ENCODE peak calls at places on chromosomes 4 and X, in five cellular contexts. One of them, this sample, is unnamed.

GRCh38 chr4:33073811-33074210 is 2353.6 kb downstream of the PCDH7 start:
- DNase-seq in K562: no peak
- DNase-seq in H1: no peak
- DNase-seq in GM12878: no peak
- DNase-seq in HepG2: no peak
- DNase-seq in this sample: no peak

GRCh38 chr4:80263541-80264351 is 2.7 kb upstream of the FGF5 start:
- DNase-seq in K562: no peak
- DNase-seq in H1: peak; percentile 66
- DNase-seq in GM12878: no peak
- DNase-seq in HepG2: no peak
- DNase-seq in this sample: no peak

GRCh38 chr4:81573817-81574216 is 102.1 kb upstream of the RASGEF1B start:
- DNase-seq in K562: no peak
- DNase-seq in H1: no peak
- DNase-seq in GM12878: no peak
- DNase-seq in HepG2: no peak
- DNase-seq in this sample: no peak

GRCh38 chr4:88415982-88416381 is 37.3 kb downstream of the HERC6 start:
- DNase-seq in K562: no peak
- DNase-seq in H1: no peak
- DNase-seq in GM12878: no peak
- DNase-seq in HepG2: no peak
- DNase-seq in this sample: no peak

GRCh38 chr4:25787891-25788331 is 74.9 kb downstream of the SEL1L3 start:
- DNase-seq in K562: no peak
- DNase-seq in H1: no peak
- DNase-seq in GM12878: no peak
- DNase-seq in HepG2: peak; percentile 7
- DNase-seq in this sample: no peak

GRCh38 chr4:86939737-86940141 is 4.9 kb downstream of the AFF1 start:
- DNase-seq in K562: no peak
- DNase-seq in H1: no peak
- DNase-seq in GM12878: peak; percentile 98
- DNase-seq in HepG2: no peak
- DNase-seq in this sample: no peak

GRCh38 chrX:103608305-103608963 is 671 bp downstream of the TCEAL3 start:
- DNase-seq in K562: no peak
- DNase-seq in H1: peak; percentile 46
- DNase-seq in GM12878: no peak
- DNase-seq in HepG2: no peak
- DNase-seq in this sample: no peak

GRCh38 chrX:39854772-39855747 is 242.7 kb downstream of the BCOR start:
- DNase-seq in K562: peak; percentile 20
- DNase-seq in H1: no peak
- DNase-seq in GM12878: peak; percentile 82
- DNase-seq in HepG2: no peak
- DNase-seq in this sample: no peak

GRCh38 chr4:8821151-8821950 is 50.3 kb downstream of the HMX1 start:
- DNase-seq in K562: peak; percentile 4
- DNase-seq in H1: peak; percentile 30
- DNase-seq in GM12878: no peak
- DNase-seq in HepG2: no peak
- DNase-seq in this sample: no peak

GRCh38 chrX:96372313-96373046 is 312.2 kb upstream of the DIAPH2 start:
- DNase-seq in K562: no peak
- DNase-seq in H1: no peak
- DNase-seq in GM12878: no peak
- DNase-seq in HepG2: peak; percentile 27
- DNase-seq in this sample: peak; percentile 17

GRCh38 chrX:74293343-74293946 is 10.5 kb upstream of the ZCCHC13 start:
- DNase-seq in K562: peak; percentile 82
- DNase-seq in H1: peak; percentile 63
- DNase-seq in GM12878: no peak
- DNase-seq in HepG2: peak; percentile 52
- DNase-seq in this sample: peak; percentile 84

GRCh38 chr4:175813841-175814240 is 1.8 kb upstream of the GPM6A start:
- DNase-seq in K562: no peak
- DNase-seq in H1: no peak
- DNase-seq in GM12878: no peak
- DNase-seq in HepG2: no peak
- DNase-seq in this sample: no peak

GRCh38 chr4:86401826-86402225 is 42.0 kb upstream of the MAPK10 start:
- DNase-seq in K562: no peak
- DNase-seq in H1: no peak
- DNase-seq in GM12878: no peak
- DNase-seq in HepG2: no peak
- DNase-seq in this sample: no peak

GRCh38 chrX:119635799-119636198 is 29.6 kb upstream of the NKRF start:
- DNase-seq in K562: no peak
- DNase-seq in H1: no peak
- DNase-seq in GM12878: no peak
- DNase-seq in HepG2: no peak
- DNase-seq in this sample: no peak

GRCh38 chrX:78316310-78316709 is 11.1 kb downstream of the CYSLTR1 start:
- DNase-seq in K562: no peak
- DNase-seq in H1: no peak
- DNase-seq in GM12878: no peak
- DNase-seq in HepG2: no peak
- DNase-seq in this sample: no peak

GRCh38 chr4:23631255-23631950 is 258.4 kb downstream of the PPARGC1A start:
- DNase-seq in K562: no peak
- DNase-seq in H1: no peak
- DNase-seq in GM12878: no peak
- DNase-seq in HepG2: no peak
- DNase-seq in this sample: no peak

GRCh38 chrX:734411-734810 is 103.8 kb downstream of the SHOX start:
- DNase-seq in K562: no peak
- DNase-seq in H1: no peak
- DNase-seq in GM12878: no peak
- DNase-seq in HepG2: no peak
- DNase-seq in this sample: no peak

GRCh38 chrX:44795945-44796450 is 47.8 kb upstream of the DUSP21 start:
- DNase-seq in K562: no peak
- DNase-seq in H1: no peak
- DNase-seq in GM12878: peak; percentile 25
- DNase-seq in HepG2: no peak
- DNase-seq in this sample: no peak

GRCh38 chr4:102554482-102554881 is 53.3 kb downstream of the NFKB1 start:
- DNase-seq in K562: no peak
- DNase-seq in H1: no peak
- DNase-seq in GM12878: no peak
- DNase-seq in HepG2: no peak
- DNase-seq in this sample: no peak

GRCh38 chr4:43402393-43402792 is 509.9 kb downstream of the GRXCR1 start:
- DNase-seq in K562: no peak
- DNase-seq in H1: no peak
- DNase-seq in GM12878: no peak
- DNase-seq in HepG2: no peak
- DNase-seq in this sample: no peak

GRCh38 chr4:7590205-7590604 is 155.5 kb upstream of the PSAPL1 start:
- DNase-seq in K562: no peak
- DNase-seq in H1: no peak
- DNase-seq in GM12878: no peak
- DNase-seq in HepG2: no peak
- DNase-seq in this sample: no peak

GRCh38 chr4:79232555-79232954 is 93.3 kb downstream of the NAA11 start:
- DNase-seq in K562: no peak
- DNase-seq in H1: no peak
- DNase-seq in GM12878: no peak
- DNase-seq in HepG2: no peak
- DNase-seq in this sample: no peak

GRCh38 chr4:184460495-184461285 is 13.7 kb downstream of the IRF2 start:
- DNase-seq in K562: no peak
- DNase-seq in H1: no peak
- DNase-seq in GM12878: no peak
- DNase-seq in HepG2: no peak
- DNase-seq in this sample: no peak

GRCh38 chr4:143289370-143289769 is 47.3 kb upstream of the GAB1 start:
- DNase-seq in K562: no peak
- DNase-seq in H1: no peak
- DNase-seq in GM12878: no peak
- DNase-seq in HepG2: no peak
- DNase-seq in this sample: no peak

GRCh38 chr4:143291334-143291733 is 45.3 kb upstream of the GAB1 start:
- DNase-seq in K562: no peak
- DNase-seq in H1: no peak
- DNase-seq in GM12878: no peak
- DNase-seq in HepG2: no peak
- DNase-seq in this sample: no peak

GRCh38 chr4:143287571-143287923 is 49.1 kb upstream of the GAB1 start:
- DNase-seq in K562: no peak
- DNase-seq in H1: no peak
- DNase-seq in GM12878: no peak
- DNase-seq in HepG2: no peak
- DNase-seq in this sample: no peak

GRCh38 chr4:143286058-143286457 is 50.6 kb upstream of the GAB1 start:
- DNase-seq in K562: no peak
- DNase-seq in H1: no peak
- DNase-seq in GM12878: no peak
- DNase-seq in HepG2: no peak
- DNase-seq in this sample: no peak

DNA sequence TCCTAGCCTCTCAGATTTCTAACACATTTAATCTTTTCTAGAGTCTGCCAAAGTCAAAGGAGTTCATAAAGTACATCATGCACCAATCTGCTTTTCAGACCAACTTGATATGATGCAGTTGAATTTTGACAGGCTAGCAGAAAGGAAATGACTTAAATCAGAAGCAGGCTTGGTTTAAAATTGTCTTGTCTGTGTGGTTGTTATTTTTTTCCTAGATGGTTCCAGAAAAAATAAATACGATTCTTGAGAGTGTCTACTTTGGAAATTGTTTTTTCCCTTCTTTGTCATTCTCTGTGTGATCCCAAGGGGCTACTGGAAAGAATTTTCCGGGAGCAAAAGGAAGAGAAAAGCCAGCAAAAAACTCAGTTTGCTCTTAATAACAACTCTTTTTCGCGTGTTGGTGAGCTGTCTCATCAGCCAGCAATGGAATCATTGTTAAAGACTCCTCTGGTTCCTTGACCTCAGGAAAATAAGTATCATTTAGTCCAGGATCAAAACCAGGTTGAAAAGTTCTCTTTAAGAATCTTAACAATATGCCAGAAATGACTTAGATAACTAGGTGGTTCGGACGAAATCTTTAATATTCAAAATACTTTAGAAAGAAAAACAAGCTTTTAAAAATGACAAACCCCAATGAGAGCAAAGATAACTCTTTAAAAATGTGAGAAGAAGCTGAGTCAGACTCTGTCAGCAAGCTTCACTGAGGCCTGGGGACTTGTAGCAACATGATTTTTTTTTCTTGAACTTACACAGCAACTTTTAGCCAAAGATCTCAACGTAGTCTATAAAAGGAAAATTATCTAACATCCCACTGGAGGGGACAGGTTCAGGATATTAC is 49.7 kb upstream of the GAB1 start:
- DNase-seq in K562: no peak
- DNase-seq in H1: no peak
- DNase-seq in GM12878: no peak
- DNase-seq in HepG2: no peak
- DNase-seq in this sample: peak; percentile 2
- TF ChIP-seq HDAC2 in K562: no peak
- TF ChIP-seq HDAC2 in H1: no peak
- TF ChIP-seq HDAC2 in GM12878: no peak
- TF ChIP-seq HDAC2 in HepG2: no peak
- TF ChIP-seq HDAC2 in this sample: no peak

GRCh38 chr4:40316333-40316781 is 18.8 kb upstream of the CHRNA9 start:
- DNase-seq in K562: no peak
- DNase-seq in H1: no peak
- DNase-seq in GM12878: peak; percentile 74
- DNase-seq in HepG2: no peak
- DNase-seq in this sample: no peak

GRCh38 chr4:40314951-40315350 is 20.2 kb upstream of the CHRNA9 start:
- DNase-seq in K562: no peak
- DNase-seq in H1: no peak
- DNase-seq in GM12878: no peak
- DNase-seq in HepG2: no peak
- DNase-seq in this sample: peak; percentile 49

GRCh38 chr4:40317921-40318658 is 17.0 kb upstream of the CHRNA9 start:
- DNase-seq in K562: no peak
- DNase-seq in H1: no peak
- DNase-seq in GM12878: no peak
- DNase-seq in HepG2: no peak
- DNase-seq in this sample: no peak

GRCh38 chr4:40321671-40322131 is 13.4 kb upstream of the CHRNA9 start:
- DNase-seq in K562: no peak
- DNase-seq in H1: no peak
- DNase-seq in GM12878: no peak
- DNase-seq in HepG2: no peak
- DNase-seq in this sample: no peak

GRCh38 chr4:40316782-40317635 is 18.1 kb upstream of the CHRNA9 start:
- DNase-seq in K562: peak; percentile 63
- DNase-seq in H1: peak; percentile 72
- DNase-seq in GM12878: peak; percentile 78
- DNase-seq in HepG2: peak; percentile 47
- DNase-seq in this sample: peak; percentile 88
- TF ChIP-seq EP300 in K562: peak; percentile 22
- TF ChIP-seq EP300 in H1: no peak
- TF ChIP-seq EP300 in GM12878: no peak
- TF ChIP-seq EP300 in HepG2: no peak
- TF ChIP-seq EP300 in this sample: no peak

GRCh38 chrX:53227224-53227765 is 2.3 kb upstream of the KDM5C start:
- DNase-seq in K562: no peak
- DNase-seq in H1: no peak
- DNase-seq in GM12878: no peak
- DNase-seq in HepG2: no peak
- DNase-seq in this sample: no peak

GRCh38 chrX:53224860-53225797 is at the start of gene KDM5C:
- DNase-seq in K562: peak; percentile 96
- DNase-seq in H1: peak; percentile 80
- DNase-seq in GM12878: peak; percentile 79
- DNase-seq in HepG2: peak; percentile 84
- DNase-seq in this sample: peak; percentile 92

GRCh38 chrX:53223955-53224859 is 800 bp downstream of the KDM5C start:
- DNase-seq in K562: peak; percentile 20
- DNase-seq in H1: peak; percentile 44
- DNase-seq in GM12878: no peak
- DNase-seq in HepG2: peak; percentile 13
- DNase-seq in this sample: peak; percentile 13

GRCh38 chrX:53223068-53223693 is 1.8 kb downstream of the KDM5C start:
- DNase-seq in K562: no peak
- DNase-seq in H1: no peak
- DNase-seq in GM12878: no peak
- DNase-seq in HepG2: no peak
- DNase-seq in this sample: no peak
- H3K27ac ChIP-seq in K562: no peak overlapping the region
- H3K27ac ChIP-seq in H1: no peak overlapping the region
- H3K27ac ChIP-seq in GM12878: peak overlapping the region; percentile 99
- H3K27ac ChIP-seq in HepG2: no peak overlapping the region
- H3K27ac ChIP-seq in this sample: no peak overlapping the region

DNA sequence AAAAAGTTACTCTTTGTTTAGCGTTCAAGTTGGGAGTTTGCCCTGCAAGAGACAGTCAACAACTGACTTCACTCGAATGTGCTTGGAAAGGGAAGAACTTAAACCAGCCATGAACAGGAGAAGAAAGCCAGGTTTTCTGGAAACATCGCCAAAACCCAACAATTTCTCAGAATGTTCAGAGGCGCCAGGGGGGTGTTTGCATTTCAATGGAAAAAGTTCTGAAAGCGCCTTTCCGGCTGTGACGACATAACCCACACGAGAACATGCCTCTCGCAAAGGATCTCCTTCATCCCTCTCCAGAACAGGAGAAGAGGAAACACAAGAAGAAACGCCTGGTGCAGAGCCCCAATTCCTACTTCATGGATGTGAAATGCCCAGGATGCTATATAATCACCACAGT is 78.1 kb upstream of the ADGRA3 start:
- DNase-seq in K562: no peak
- DNase-seq in H1: no peak
- DNase-seq in GM12878: no peak
- DNase-seq in HepG2: no peak
- DNase-seq in this sample: no peak
- TF ChIP-seq HDAC2 in K562: no peak
- TF ChIP-seq HDAC2 in H1: no peak
- TF ChIP-seq HDAC2 in GM12878: no peak
- TF ChIP-seq HDAC2 in HepG2: no peak
- TF ChIP-seq HDAC2 in this sample: no peak

This sample was measured in A549.